ENCODE peak calls at places on chromosome 17, in six cellular contexts. Z is activated CD4-positive, alpha-beta T cell treated with anti-CD3 and anti-CD28 coated beads, Interleukin-2, amount 10 ng/mL, durations not matched to agents 24 days and 14 days; M is activated CD4-positive, CD25-positive, alpha-beta regulatory T cell; F is stimulated activated naive CD4-positive, alpha-beta T cell; V is nucleus accumbens; G is nephron progenitor cell. C is an unnamed sample.
A peak's percentile ranks its signal among the peaks of the same experiment; 100 is the strongest.

GRCh38 chr17:5468075-5468473 is 708 bp downstream of the DHX33 start:
- DNase-seq in Z (peak; percentile 74), M (no peak), F (peak; percentile 31), V (no peak), G (no peak), C (no peak)

GRCh38 chr17:45261577-45262515 is at the start of gene SPATA32:
- DNase-seq in Z (peak; percentile 89), M (peak; percentile 29), F (peak; percentile 64), V (no peak), G (peak; percentile 68), C (no peak)

GRCh38 chr17:4566785-4567184 is 6.4 kb upstream of the GGT6 start:
- DNase-seq in Z (peak; percentile 85), M (no peak), F (no peak), V (peak; percentile 19), G (peak; percentile 76), C (peak; percentile 86)

GRCh38 chr17:79022507-79022991 is 1.4 kb upstream of the C1QTNF1 start:
- DNase-seq in Z (no peak), M (no peak), F (no peak), V (no peak), G (no peak), C (no peak)

GRCh38 chr17:17028878-17029535 is 13.2 kb upstream of the MPRIP start:
- DNase-seq in Z (no peak), M (no peak), F (no peak), V (no peak), G (no peak), C (no peak)

GRCh38 chr17:29241015-29241963 is 5.4 kb upstream of the CRYBA1 start:
- DNase-seq in Z (no peak), M (no peak), F (no peak), V (peak; percentile 58), G (peak; percentile 6), C (peak; percentile 47)

GRCh38 chr17:48995871-48996695 is 1.1 kb upstream of the IGF2BP1 start:
- DNase-seq in Z (peak; percentile 68), M (no peak), F (peak; percentile 40), V (no peak), G (peak; percentile 89), C (peak; percentile 79)

GRCh38 chr17:42287305-42288077 is 807 bp upstream of the STAT5A start:
- DNase-seq in Z (peak; percentile 79), M (no peak), F (peak; percentile 41), V (peak; percentile 69), G (no peak), C (peak; percentile 32)

GRCh38 chr17:74878658-74879057 is 5.9 kb upstream of the FDXR start:
- DNase-seq in Z (no peak), M (no peak), F (no peak), V (no peak), G (no peak), C (no peak)

GRCh38 chr17:43784068-43784467 is 3.8 kb downstream of the CFAP97D1 start:
- DNase-seq in Z (no peak), M (no peak), F (no peak), V (no peak), G (no peak), C (no peak)

GRCh38 chr17:74810699-74811485 is 34.7 kb upstream of the NAT9 start:
- DNase-seq in Z (no peak), M (no peak), F (no peak), V (no peak), G (no peak), C (peak; percentile 90)

GRCh38 chr17:80724723-80725388 is 180.2 kb downstream of the RPTOR start:
- DNase-seq in Z (no peak), M (no peak), F (no peak), V (no peak), G (no peak), C (no peak)

GRCh38 chr17:82924812-82925211 is 85.0 kb upstream of the ZNF750 start:
- DNase-seq in Z (no peak), M (no peak), F (no peak), V (no peak), G (no peak), C (no peak)

GRCh38 chr17:60528828-60529227 is 2.8 kb upstream of the APPBP2 start:
- DNase-seq in Z (no peak), M (no peak), F (no peak), V (no peak), G (no peak), C (no peak)

GRCh38 chr17:19724501-19725420 is 8.4 kb upstream of the SLC47A2 start:
- DNase-seq in Z (no peak), M (peak; percentile 21), F (no peak), V (no peak), G (no peak), C (no peak)

GRCh38 chr17:75514299-75515228 is 773 bp downstream of the CASKIN2 start:
- DNase-seq in Z (peak; percentile 64), M (no peak), F (no peak), V (no peak), G (peak; percentile 71), C (no peak)

GRCh38 chr17:60393840-60394529 is 2.1 kb upstream of the USP32 start:
- DNase-seq in Z (no peak), M (no peak), F (no peak), V (no peak), G (no peak), C (no peak)

GRCh38 chr17:17305282-17305801 is 2.2 kb downstream of the NT5M start:
- DNase-seq in Z (peak; percentile 89), M (peak; percentile 19), F (peak; percentile 12), V (no peak), G (peak; percentile 19), C (peak; percentile 74)

C was measured in SK-MEL-5.